ENCODE peak calls at places on chromosomes 4 and X, in eight cellular contexts. W, S, I, Y, L, A, N and P are unnamed samples.

GRCh38 chr4:74946196-74946595 is 13.3 kb downstream of the PARM1 start:
- DNase-seq in W (no peak), S (no peak), I (no peak), Y (no peak), L (no peak), A (no peak), N (no peak), P (no peak)

GRCh38 chr4:17647927-17648326 is 33.5 kb downstream of the MED28 start:
- DNase-seq in W (no peak), S (no peak), I (no peak), Y (no peak), L (no peak), A (no peak), N (no peak), P (no peak)

GRCh38 chr4:139279723-139280620 is at the start of gene MGARP:
- DNase-seq in W (no peak), S (peak; percentile 85), I (peak; percentile 58), Y (peak; percentile 54), L (peak; percentile 89), A (peak; percentile 16), N (peak; percentile 25), P (no peak)

GRCh38 chrX:140661657-140662056 is 47.9 kb upstream of the LINC00632 start:
- DNase-seq in W (peak; percentile 0), S (no peak), I (no peak), Y (no peak), L (no peak), A (no peak), N (no peak), P (no peak)

GRCh38 chr4:128241425-128241913 is 46.1 kb downstream of the PGRMC2 start:
- DNase-seq in W (peak; percentile 98), S (no peak), I (no peak), Y (no peak), L (no peak), A (no peak), N (no peak), P (no peak)

GRCh38 chr4:188976644-188977115 is 837.4 kb downstream of the TRIML1 start:
- DNase-seq in W (peak; percentile 45), S (no peak), I (no peak), Y (no peak), L (peak; percentile 75), A (no peak), N (no peak), P (no peak)

GRCh38 chrX:140071037-140071436 is 105.7 kb upstream of the CXorf66 start:
- DNase-seq in W (no peak), S (no peak), I (no peak), Y (no peak), L (no peak), A (no peak), N (no peak), P (no peak)

GRCh38 chr4:47913328-47913727 is 1.1 kb downstream of the NFXL1 start:
- DNase-seq in W (peak; percentile 43), S (no peak), I (no peak), Y (no peak), L (no peak), A (no peak), N (no peak), P (no peak)

GRCh38 chrX:53294024-53294648 is 12.8 kb upstream of the IQSEC2 start:
- DNase-seq in W (no peak), S (no peak), I (no peak), Y (no peak), L (no peak), A (no peak), N (no peak), P (no peak)

GRCh38 chrX:24982306-24982965 is 33.3 kb downstream of the ARX start:
- DNase-seq in W (peak; percentile 16), S (no peak), I (no peak), Y (no peak), L (no peak), A (no peak), N (no peak), P (no peak)

GRCh38 chr4:182221987-182222386 is 21.2 kb upstream of the TENM3 start:
- DNase-seq in W (no peak), S (no peak), I (no peak), Y (no peak), L (no peak), A (no peak), N (no peak), P (no peak)

GRCh38 chr4:15543537-15544195 is 74.0 kb downstream of the CC2D2A start:
- DNase-seq in W (no peak), S (no peak), I (no peak), Y (no peak), L (no peak), A (no peak), N (no peak), P (no peak)

GRCh38 chr4:87354168-87355102 is 31.8 kb upstream of the HSD17B13 start:
- DNase-seq in W (peak; percentile 68), S (no peak), I (no peak), Y (no peak), L (no peak), A (no peak), N (no peak), P (no peak)

GRCh38 chr4:3321295-3321889 is 28.6 kb downstream of the RGS12 start:
- DNase-seq in W (no peak), S (peak; percentile 51), I (peak; percentile 32), Y (no peak), L (no peak), A (peak; percentile 54), N (no peak), P (no peak)

GRCh38 chr4:8727546-8728510 is 135.3 kb downstream of the CPZ start:
- DNase-seq in W (no peak), S (peak; percentile 74), I (peak; percentile 35), Y (no peak), L (peak; percentile 22), A (no peak), N (no peak), P (peak; percentile 88)

GRCh38 chrX:15564981-15565579 is 35.7 kb downstream of the ACE2 start:
- DNase-seq in W (peak; percentile 78), S (no peak), I (peak; percentile 63), Y (peak; percentile 28), L (peak; percentile 72), A (peak; percentile 40), N (peak; percentile 24), P (no peak)

GRCh38 chrX:17174671-17175070 is 200.3 kb upstream of the NHS start:
- DNase-seq in W (no peak), S (no peak), I (no peak), Y (no peak), L (no peak), A (peak; percentile 59), N (no peak), P (no peak)

GRCh38 chr4:94577136-94577535 is 125.4 kb downstream of the PDLIM5 start:
- DNase-seq in W (peak; percentile 66), S (no peak), I (no peak), Y (peak; percentile 62), L (peak; percentile 55), A (peak; percentile 26), N (no peak), P (no peak)

GRCh38 chr4:79650217-79650616 is 242.2 kb upstream of the GK2 start:
- DNase-seq in W (no peak), S (no peak), I (no peak), Y (no peak), L (no peak), A (no peak), N (no peak), P (no peak)

GRCh38 chrX:45172890-45173289 is 27.8 kb downstream of the DIPK2B start:
- DNase-seq in W (peak; percentile 41), S (no peak), I (no peak), Y (no peak), L (no peak), A (no peak), N (no peak), P (no peak)

DNA sequence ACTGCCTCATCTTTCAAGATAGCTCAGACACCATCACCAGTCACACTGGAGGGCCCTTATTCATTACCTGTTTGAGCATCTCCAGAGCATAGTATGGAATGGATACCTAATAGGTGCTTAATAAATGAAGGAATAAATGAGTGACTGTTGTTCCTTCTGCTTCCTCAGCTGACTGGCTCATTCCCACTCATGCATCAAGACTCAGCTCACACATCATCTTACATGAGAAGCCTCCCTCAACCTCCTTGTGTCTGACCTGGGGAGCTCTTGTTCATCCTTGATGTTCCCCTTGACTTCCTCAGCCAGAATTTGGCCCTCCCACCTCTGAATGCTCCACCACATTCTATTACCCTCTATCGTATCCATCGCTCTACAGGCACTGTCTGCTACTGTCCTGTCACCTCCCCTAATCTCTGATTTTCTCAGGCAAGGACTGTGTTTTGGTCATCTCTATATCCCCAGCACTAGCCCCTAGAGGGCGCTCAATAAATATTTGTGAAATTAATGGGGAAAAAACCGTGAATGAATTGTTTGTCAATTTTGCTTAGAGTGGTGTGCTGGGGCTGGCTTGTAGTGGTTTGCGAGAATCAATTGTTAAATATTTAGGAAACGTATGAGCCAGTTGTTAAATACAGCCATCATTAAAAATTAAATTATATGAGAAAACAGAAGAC is 88.3 kb downstream of the NHSL2 start:
- DNase-seq in W (peak; percentile 39), S (no peak), I (no peak), Y (no peak), L (peak; percentile 21), A (no peak), N (peak; percentile 63), P (no peak)
- TF ChIP-seq CTCF in W (peak; percentile 54), S (peak; percentile 46), I (peak; percentile 69), Y (peak; percentile 53), L (peak; percentile 71), A (peak; percentile 65), N (peak; percentile 79), P (peak; percentile 85)

DNA sequence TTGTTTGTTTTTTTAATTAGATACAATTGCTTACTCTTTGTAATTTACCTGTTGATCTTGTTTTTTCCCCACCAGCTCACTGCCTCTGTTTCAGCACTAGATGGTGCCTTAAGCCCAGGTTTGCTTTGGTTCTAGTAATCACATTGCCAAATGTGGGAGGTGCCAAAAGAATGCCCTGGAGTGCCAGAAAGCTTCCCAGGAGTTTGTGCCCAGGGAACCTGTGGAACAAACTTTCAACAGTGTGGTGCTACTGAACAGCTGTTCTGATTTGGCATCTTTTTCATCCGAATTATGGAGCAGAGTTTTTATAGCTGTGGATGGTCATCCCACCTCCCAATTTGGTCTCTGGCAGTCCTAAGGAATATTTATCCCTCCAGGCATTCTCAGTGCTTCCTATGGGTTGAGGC is 1000.7 kb downstream of the STIM2 start:
- DNase-seq in W (peak; percentile 68), S (no peak), I (no peak), Y (no peak), L (peak; percentile 68), A (no peak), N (no peak), P (no peak)
- TF ChIP-seq CTCF in W (peak; percentile 53), S (no peak), I (no peak), Y (no peak), L (peak; percentile 89), A (peak; percentile 69), N (peak; percentile 36), P (peak; percentile 89)

GRCh38 chr4:70269674-70270073 is 27.3 kb downstream of the CSN3 start:
- DNase-seq in W (peak; percentile 2), S (no peak), I (no peak), Y (no peak), L (no peak), A (no peak), N (peak; percentile 3), P (no peak)
- TF ChIP-seq CTCF in W (no peak), S (no peak), I (no peak), Y (no peak), L (peak; percentile 54), A (no peak), N (peak; percentile 9), P (peak; percentile 25)

DNA sequence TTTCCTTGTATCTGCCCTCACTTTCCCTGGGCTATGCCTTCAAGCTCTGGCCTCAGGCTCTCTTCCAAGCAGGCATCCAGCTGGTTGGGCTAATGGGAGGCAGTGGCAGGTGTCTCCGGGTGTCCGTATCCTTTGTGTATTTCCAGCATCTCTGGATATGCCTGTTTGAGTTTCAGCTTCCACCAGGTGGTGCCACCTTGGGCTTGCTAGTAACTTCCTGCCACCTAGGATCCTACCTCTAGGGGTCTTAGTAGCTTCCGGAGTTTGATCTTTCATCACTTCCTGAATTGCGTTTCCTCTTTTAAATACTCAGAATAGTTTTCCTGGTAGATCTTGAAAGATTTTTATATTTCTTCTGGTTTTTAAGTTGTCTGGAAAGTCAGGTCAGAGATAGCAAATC is 23.2 kb upstream of the ANOS1 start:
- DNase-seq in W (no peak), S (no peak), I (no peak), Y (no peak), L (no peak), A (no peak), N (no peak), P (no peak)
- TF ChIP-seq CTCF in W (no peak), S (no peak), I (no peak), Y (no peak), L (peak; percentile 69), A (no peak), N (no peak), P (peak; percentile 44)